ENCODE peak calls at places on chromosomes 1 and 21, in four cellular contexts. S is neuronal stem cell, G is H1, Q is trophoblast cell. N is an unnamed sample.

GRCh38 chr21:25626752-25627151 is 12.3 kb upstream of the JAM2 start:
- DNase-seq in S (no peak), Q (peak; percentile 75), G (no peak), N (no peak)

GRCh38 chr1:924619-925323 is 1.0 kb downstream of the SAMD11 start:
- DNase-seq in G (peak; percentile 75), Q (no peak), S (no peak), N (peak; percentile 48)

GRCh38 chr1:150560576-150560975 is 11.4 kb downstream of the ADAMTSL4 start:
- DNase-seq in Q (no peak), G (no peak), S (no peak), N (no peak)

GRCh38 chr1:6071219-6071618 is 25.5 kb downstream of the KCNAB2 start:
- DNase-seq in S (no peak), G (no peak), Q (no peak), N (no peak)

GRCh38 chr1:16013220-16013907 is 4.5 kb downstream of the HSPB7 start:
- DNase-seq in Q (no peak), G (peak; percentile 84), S (no peak), N (peak; percentile 90)

GRCh38 chr21:37172646-37173045 is 94.5 kb downstream of the VPS26C start:
- DNase-seq in G (no peak), Q (no peak), S (no peak), N (no peak)

GRCh38 chr1:52142220-52143153 is 598 bp downstream of the ZFYVE9 start:
- DNase-seq in G (peak; percentile 66), Q (peak; percentile 27), S (peak; percentile 49), N (peak; percentile 74)

GRCh38 chr1:31605908-31606427 is 11.5 kb upstream of the HCRTR1 start:
- DNase-seq in S (no peak), Q (no peak), G (no peak), N (no peak)

GRCh38 chr21:41497836-41498235 is 10.1 kb downstream of the TMPRSS2 start:
- DNase-seq in Q (no peak), G (no peak), S (no peak), N (no peak)

GRCh38 chr1:232626452-232626851 is 3.5 kb downstream of the SIPA1L2 start:
- DNase-seq in Q (no peak), G (no peak), S (no peak), N (peak; percentile 8)

GRCh38 chr1:85692730-85693314 is 15.4 kb downstream of the ZNHIT6 start:
- DNase-seq in G (no peak), Q (no peak), S (no peak), N (peak; percentile 66)

GRCh38 chr1:175887981-175888428 is 144.6 kb upstream of the TNR start:
- DNase-seq in G (peak; percentile 89), Q (peak; percentile 56), S (peak; percentile 67), N (peak; percentile 69)

GRCh38 chr21:45361033-45361997 is 43.6 kb upstream of the COL18A1 start:
- DNase-seq in G (no peak), Q (no peak), S (no peak), N (no peak)

GRCh38 chr1:53572802-53573148 is 113.6 kb downstream of the DMRTB1 start:
- DNase-seq in G (no peak), Q (no peak), S (no peak), N (no peak)

GRCh38 chr21:43364851-43365424 is 62.0 kb downstream of the SIK1 start:
- DNase-seq in S (no peak), Q (no peak), G (no peak), N (no peak)

GRCh38 chr1:151539321-151540020 is 638 bp upstream of the TUFT1 start:
- DNase-seq in S (no peak), Q (peak; percentile 69), G (no peak), N (peak; percentile 87)

GRCh38 chr1:23224721-23225648 is 7.7 kb upstream of the HTR1D start:
- DNase-seq in S (no peak), G (no peak), Q (no peak), N (peak; percentile 34)

GRCh38 chr1:39646232-39647081 is 7.0 kb upstream of the HEYL start:
- DNase-seq in S (peak; percentile 30), Q (peak; percentile 73), G (peak; percentile 61), N (peak; percentile 88)

GRCh38 chr1:157367091-157367739 is 185.1 kb downstream of the FCRL5 start:
- DNase-seq in S (no peak), G (no peak), Q (no peak), N (no peak)

GRCh38 chr1:244163131-244163530 is 112.0 kb downstream of the ZBTB18 start:
- DNase-seq in Q (no peak), S (no peak), G (no peak), N (peak; percentile 28)

GRCh38 chr1:244165701-244166100 is 114.6 kb downstream of the ZBTB18 start:
- DNase-seq in G (no peak), S (no peak), Q (no peak), N (no peak)

GRCh38 chr1:244164563-244164890 is 113.4 kb downstream of the ZBTB18 start:
- DNase-seq in S (no peak), Q (no peak), G (no peak), N (no peak)

GRCh38 chr1:244163861-244164562 is 112.9 kb downstream of the ZBTB18 start:
- DNase-seq in Q (peak; percentile 77), S (no peak), G (no peak), N (peak; percentile 95)

DNA sequence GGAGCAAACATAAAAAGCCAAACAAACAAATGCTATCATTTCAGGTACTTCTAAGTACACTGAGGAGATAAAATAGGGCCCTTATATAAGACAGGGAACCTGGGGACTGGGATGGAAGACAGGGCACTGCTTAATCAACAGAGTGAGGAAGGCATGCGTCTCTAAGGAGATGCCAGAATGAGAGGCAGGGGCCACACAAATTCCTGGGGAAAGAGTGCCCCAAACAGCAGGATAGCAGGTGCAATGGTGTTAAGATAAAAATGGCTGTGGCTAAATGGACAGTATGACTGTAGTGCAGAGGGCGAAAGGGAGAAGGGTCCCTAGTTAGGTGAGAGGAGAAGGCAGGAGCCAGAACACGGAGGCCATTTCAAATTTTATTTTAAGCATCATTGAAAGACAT is 113.9 kb downstream of the ZBTB18 start:
- DNase-seq in Q (no peak), G (no peak), S (no peak), N (no peak)
- H2BK12ac ChIP-seq in Q (peak overlapping the region; percentile 29), G (no peak overlapping the region), S (no peak overlapping the region), N (peak overlapping the region; percentile 7)

GRCh38 chr1:163066686-163067085 is 2.5 kb upstream of the RGS4 start:
- DNase-seq in Q (no peak), S (no peak), G (no peak), N (no peak)

GRCh38 chr1:163068716-163069115 is 445 bp upstream of the RGS4 start:
- DNase-seq in G (no peak), S (no peak), Q (no peak), N (no peak)

GRCh38 chr1:163071381-163072255 is 2.5 kb downstream of the RGS4 start:
- DNase-seq in G (peak; percentile 63), S (peak; percentile 45), Q (peak; percentile 61), N (peak; percentile 82)

GRCh38 chr1:163069655-163070277 is 605 bp downstream of the RGS4 start:
- DNase-seq in S (no peak), G (no peak), Q (no peak), N (no peak)

DNA sequence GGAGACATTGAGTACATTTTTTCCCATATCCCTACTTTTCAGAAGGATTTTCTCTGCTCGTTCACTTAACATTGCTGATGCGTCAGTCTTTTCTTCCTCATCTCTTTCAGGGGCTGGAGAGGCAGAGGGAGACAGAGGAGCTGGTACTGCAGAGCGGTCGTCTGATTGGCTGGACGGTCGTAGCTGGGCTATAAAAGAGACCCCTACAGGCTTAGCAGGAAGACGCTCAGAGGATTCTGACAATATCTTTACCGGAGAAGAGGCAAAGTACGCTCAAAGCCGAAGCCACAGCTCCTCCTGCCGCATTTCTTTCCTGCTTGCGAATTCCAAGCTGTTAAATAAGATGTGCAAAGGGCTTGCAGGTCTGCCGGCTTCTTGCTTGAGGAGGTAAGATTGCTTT is at the start of gene RGS4:
- DNase-seq in Q (peak; percentile 8), G (peak; percentile 63), S (peak; percentile 81), N (peak; percentile 94)
- H3K4me3 ChIP-seq in Q (no peak within 1 kb of the TSS), G (peak within 1 kb of the TSS; percentile 37), S (no peak within 1 kb of the TSS), N (peak within 1 kb of the TSS; percentile 93)

DNA sequence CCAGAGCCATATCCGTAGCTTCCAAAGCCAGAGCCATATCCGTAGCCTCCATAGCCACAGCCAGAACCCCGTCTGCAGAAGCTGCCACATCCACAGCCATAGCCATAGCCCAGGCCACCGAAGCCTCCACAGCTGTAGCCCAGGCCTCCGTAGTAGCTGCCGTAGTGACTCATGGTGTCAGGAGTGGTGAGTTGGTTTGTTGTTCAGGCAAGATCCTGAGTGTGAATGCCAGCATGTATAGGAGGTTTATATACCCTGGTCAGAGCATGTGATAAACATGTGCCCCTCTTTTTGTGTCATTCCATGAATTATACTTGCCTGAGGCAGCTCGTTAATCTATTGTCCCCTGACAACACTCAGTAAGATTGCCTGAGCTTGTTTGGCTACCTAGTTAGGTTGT is at the start of gene KRTAP19-1:
- DNase-seq in Q (no peak), S (no peak), G (no peak), N (no peak)
- H2BK12ac ChIP-seq in Q (no peak within 1 kb of the TSS), S (no peak within 1 kb of the TSS), G (no peak within 1 kb of the TSS), N (no peak within 1 kb of the TSS)

DNA sequence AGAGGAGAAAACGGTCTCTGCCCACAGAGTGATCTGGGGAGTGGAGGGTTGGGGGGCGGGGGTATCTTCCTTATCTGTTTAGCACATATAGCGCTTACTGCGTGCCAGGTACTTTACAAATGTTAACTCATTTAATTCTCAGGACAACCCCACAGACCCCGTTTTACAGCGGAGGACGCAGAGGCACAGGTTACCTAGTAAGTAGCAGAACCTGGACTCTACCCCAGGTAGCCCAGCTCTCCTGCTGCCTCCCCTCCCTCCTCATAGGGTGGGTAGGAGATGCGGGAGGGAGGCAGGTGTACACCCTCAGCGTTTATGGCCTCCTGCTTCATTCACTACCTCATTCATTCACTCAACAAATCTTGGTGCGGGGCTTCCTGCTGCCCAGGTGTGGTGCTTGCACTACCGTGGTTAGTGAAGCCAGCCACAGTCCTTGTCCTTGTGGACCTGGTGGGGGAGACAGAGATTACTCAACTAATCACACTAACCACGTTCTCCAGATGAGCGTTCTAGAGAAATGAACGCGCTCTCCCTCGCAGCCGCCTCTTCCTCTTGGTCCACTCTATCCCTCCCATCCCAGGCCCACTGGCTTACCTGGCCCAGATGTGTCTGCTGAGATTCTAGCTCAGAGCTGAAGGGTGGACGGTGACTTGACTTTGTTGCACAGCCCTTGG is 102.0 kb downstream of the IER5 start:
- DNase-seq in S (no peak), Q (no peak), G (no peak), N (no peak)
- H3K4me3 ChIP-seq in S (no peak overlapping the region), Q (no peak overlapping the region), G (peak overlapping the region; percentile 63), N (no peak overlapping the region)

DNA sequence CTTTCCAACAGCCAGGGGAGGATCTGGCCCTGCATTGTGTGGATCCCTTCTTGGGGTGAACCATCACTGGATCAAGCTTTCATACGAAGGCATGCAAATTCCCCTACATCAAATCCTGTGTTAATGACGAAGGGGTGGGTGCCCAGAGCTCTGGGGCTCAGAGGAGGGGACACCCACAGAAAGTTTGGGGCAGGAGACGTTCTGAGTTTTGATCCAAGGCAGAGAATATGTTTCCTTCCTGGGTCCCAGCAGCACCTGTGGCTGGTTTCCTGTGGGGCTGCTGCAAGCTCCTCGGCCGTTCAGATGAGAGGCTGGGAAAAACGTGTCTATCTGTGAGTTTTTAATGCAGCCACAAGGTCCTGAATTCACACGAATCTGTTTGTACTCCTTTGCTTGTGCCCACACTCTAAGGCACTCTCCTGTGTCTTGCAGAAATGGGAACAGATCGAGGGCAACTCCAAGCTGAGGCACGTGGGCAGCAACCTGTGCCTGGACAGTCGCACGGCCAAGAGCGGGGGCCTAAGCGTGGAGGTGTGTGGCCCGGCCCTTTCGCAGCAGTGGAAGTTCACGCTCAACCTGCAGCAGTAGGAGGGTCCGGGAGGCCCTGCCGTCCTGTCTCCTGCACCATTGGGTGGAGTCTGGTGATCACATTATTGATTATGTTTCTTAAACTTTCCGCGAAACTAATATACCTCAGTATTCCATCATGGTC is 147.1 kb downstream of the PGBD5 start:
- DNase-seq in S (no peak), G (no peak), Q (no peak), N (no peak)
- H2BK12ac ChIP-seq in S (no peak overlapping the region), G (no peak overlapping the region), Q (no peak overlapping the region), N (no peak overlapping the region)

GRCh38 chr1:230424440-230425251 is 1.5 kb downstream of the PGBD5 start:
- DNase-seq in S (no peak), Q (no peak), G (peak; percentile 63), N (no peak)
- H3K4me3 ChIP-seq in S (peak overlapping the region; percentile 63), Q (peak overlapping the region; percentile 59), G (peak overlapping the region; percentile 68), N (no peak overlapping the region)